ENCODE peak calls at places on chromosomes 16 and 17, in four cellular contexts. P is lower lobe of right lung, N is fibroblast of pulmonary artery, J is body of pancreas. F is an unnamed sample.

GRCh38 chr17:51166987-51167931 is 1.0 kb downstream of the NME2 start:
- DNase-seq in P (no peak), N (peak; percentile 41), J (peak; percentile 60), F (peak; percentile 78)

GRCh38 chr17:1078062-1078711 is 81.3 kb downstream of the TIMM22 start:
- DNase-seq in P (peak; percentile 43), N (no peak), J (no peak), F (no peak)

GRCh38 chr16:22369221-22369811 is 5.1 kb downstream of the CDR2 start:
- DNase-seq in P (no peak), N (peak; percentile 84), J (no peak), F (peak; percentile 91)

GRCh38 chr16:30092373-30093010 is 768 bp upstream of the TBX6 start:
- DNase-seq in P (peak; percentile 93), N (peak; percentile 83), J (peak; percentile 58), F (peak; percentile 81)

GRCh38 chr16:2485811-2486507 is 11.0 kb downstream of the TBC1D24 start:
- DNase-seq in P (peak; percentile 47), N (no peak), J (peak; percentile 15), F (no peak)

GRCh38 chr16:57041182-57042156 is 50.9 kb upstream of the CPNE2 start:
- DNase-seq in P (no peak), N (no peak), J (no peak), F (no peak)

GRCh38 chr17:12659500-12659899 is 6.2 kb upstream of the MYOCD start:
- DNase-seq in P (no peak), N (peak; percentile 27), J (no peak), F (no peak)

GRCh38 chr17:6231886-6232767 is 161.9 kb downstream of the WSCD1 start:
- DNase-seq in P (no peak), N (no peak), J (no peak), F (peak; percentile 29)

GRCh38 chr16:85228970-85229430 is 116.7 kb upstream of the CIBAR2 start:
- DNase-seq in P (no peak), N (no peak), J (peak; percentile 62), F (no peak)

GRCh38 chr17:65572581-65573282 is 11.3 kb upstream of the AXIN2 start:
- DNase-seq in P (no peak), N (no peak), J (no peak), F (no peak)

GRCh38 chr16:67857547-67858233 is 10.2 kb upstream of the CENPT start:
- DNase-seq in P (peak; percentile 89), N (peak; percentile 96), J (peak; percentile 87), F (no peak)

GRCh38 chr16:50593410-50594139 is 45.4 kb downstream of the NKD1 start:
- DNase-seq in P (no peak), N (peak; percentile 31), J (no peak), F (peak; percentile 35)

GRCh38 chr17:60390881-60391418 is 983 bp downstream of the USP32 start:
- DNase-seq in P (peak; percentile 52), N (peak; percentile 53), J (peak; percentile 34), F (peak; percentile 42)

GRCh38 chr16:5045499-5046115 is 11.9 kb upstream of the NAGPA start:
- DNase-seq in P (peak; percentile 17), N (no peak), J (no peak), F (no peak)

GRCh38 chr16:16073884-16074781 is 124.7 kb downstream of the ABCC1 start:
- DNase-seq in P (peak; percentile 73), N (peak; percentile 86), J (peak; percentile 75), F (no peak)

GRCh38 chr16:27922433-27922832 is 141.1 kb downstream of the GSG1L start:
- DNase-seq in P (no peak), N (no peak), J (no peak), F (no peak)

GRCh38 chr16:21097151-21097550 is 53.5 kb downstream of the DNAH3 start:
- DNase-seq in P (no peak), N (peak; percentile 10), J (no peak), F (no peak)

GRCh38 chr17:72613411-72614292 is 478.8 kb downstream of the SLC39A11 start:
- DNase-seq in P (no peak), N (peak; percentile 30), J (no peak), F (no peak)

GRCh38 chr16:4679156-4679853 is 14.1 kb upstream of the NUDT16L1 start:
- DNase-seq in P (peak; percentile 75), N (no peak), J (no peak), F (no peak)

GRCh38 chr17:15092762-15093161 is 172.4 kb downstream of the PMP22 start:
- DNase-seq in P (no peak), N (peak; percentile 2), J (no peak), F (no peak)

GRCh38 chr17:29245401-29245800 is 1.3 kb upstream of the CRYBA1 start:
- DNase-seq in P (no peak), N (no peak), J (no peak), F (no peak)

GRCh38 chr16:56389554-56389953 is 35.8 kb downstream of the AMFR start:
- DNase-seq in P (no peak), N (peak; percentile 88), J (no peak), F (no peak)

GRCh38 chr17:42917236-42917603 is 16.6 kb downstream of the G6PC1 start:
- DNase-seq in P (no peak), N (no peak), J (no peak), F (peak; percentile 8)

GRCh38 chr17:75542728-75543336 is 17.3 kb downstream of the LLGL2 start:
- DNase-seq in P (no peak), N (no peak), J (no peak), F (no peak)

GRCh38 chr17:19986941-19987714 is 9.5 kb upstream of the AKAP10 start:
- DNase-seq in P (no peak), N (no peak), J (no peak), F (no peak)

GRCh38 chr16:8777217-8777616 is 20.2 kb downstream of the TMEM186 start:
- DNase-seq in P (no peak), N (no peak), J (no peak), F (no peak)

GRCh38 chr17:54945671-54946070 is 22.8 kb downstream of the COX11 start:
- DNase-seq in P (no peak), N (peak; percentile 49), J (no peak), F (no peak)

GRCh38 chr17:63641678-63642077 is 19.5 kb downstream of the MAP3K3 start:
- DNase-seq in P (no peak), N (no peak), J (no peak), F (no peak)

GRCh38 chr16:57745768-57746167 is 10.2 kb downstream of the KATNB1 start:
- DNase-seq in P (no peak), N (no peak), J (no peak), F (no peak)

GRCh38 chr16:49021136-49021535 is 260.5 kb downstream of the CBLN1 start:
- DNase-seq in P (no peak), N (peak; percentile 42), J (no peak), F (no peak)

GRCh38 chr17:77186141-77186604 is 45.4 kb downstream of the SEC14L1 start:
- DNase-seq in P (no peak), N (no peak), J (peak; percentile 24), F (no peak)

GRCh38 chr17:29180051-29180787 is at the start of gene MYO18A:
- DNase-seq in P (peak; percentile 87), N (peak; percentile 77), J (peak; percentile 83), F (peak; percentile 85)

GRCh38 chr16:11955713-11956123 is 9.3 kb upstream of the TNFRSF17 start:
- DNase-seq in P (no peak), N (peak; percentile 59), J (no peak), F (peak; percentile 74)

GRCh38 chr16:56851671-56852400 is 13.2 kb upstream of the SLC12A3 start:
- DNase-seq in P (no peak), N (peak; percentile 52), J (no peak), F (peak; percentile 36)

GRCh38 chr16:31138621-31139578 is 3.4 kb upstream of the PRSS8 start:
- DNase-seq in P (peak; percentile 89), N (peak; percentile 62), J (peak; percentile 97), F (no peak)

GRCh38 chr16:15857779-15858560 is 1.1 kb upstream of the MYH11 start:
- DNase-seq in P (no peak), N (peak; percentile 29), J (peak; percentile 23), F (no peak)

GRCh38 chr17:57733085-57733484 is 12.0 kb downstream of the CCDC182 start:
- DNase-seq in P (no peak), N (no peak), J (no peak), F (no peak)

GRCh38 chr17:57730026-57730701 is 14.9 kb downstream of the CCDC182 start:
- DNase-seq in P (no peak), N (no peak), J (no peak), F (no peak)

GRCh38 chr17:57735707-57736106 is 9.4 kb downstream of the CCDC182 start:
- DNase-seq in P (no peak), N (no peak), J (no peak), F (peak; percentile 18)

GRCh38 chr17:57735230-57735629 is 9.9 kb downstream of the CCDC182 start:
- DNase-seq in P (no peak), N (no peak), J (no peak), F (no peak)

DNA sequence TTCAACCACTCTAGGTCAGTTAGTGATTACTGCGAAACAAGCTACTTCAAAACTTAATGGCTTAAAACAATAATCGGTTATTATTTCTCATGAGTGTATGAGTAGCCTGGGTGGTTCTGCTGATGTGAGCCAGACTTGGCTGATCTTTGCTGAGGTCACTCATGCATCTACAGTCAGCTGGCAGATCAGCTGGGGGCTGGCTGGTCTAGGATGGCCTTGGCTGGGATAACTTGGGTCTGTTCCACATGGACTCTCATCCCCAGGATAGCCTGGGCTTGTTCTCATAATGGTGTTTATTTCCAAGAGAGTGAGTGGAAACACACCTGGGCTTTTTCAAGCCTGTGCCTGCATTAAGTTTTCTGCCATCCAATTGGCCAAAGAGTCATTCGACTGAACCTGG is 13.0 kb downstream of the CCDC182 start:
- DNase-seq in P (no peak), N (no peak), J (peak; percentile 63), F (no peak)
- H3K4me3 ChIP-seq in P (no peak overlapping the region), N (no peak overlapping the region), J (no peak overlapping the region), F (no peak overlapping the region)

GRCh38 chr16:78317871-78318270 is 218.4 kb downstream of the WWOX start:
- DNase-seq in P (no peak), N (no peak), J (no peak), F (peak; percentile 42)
- H3K4me3 ChIP-seq in P (peak overlapping the region; percentile 14), N (no peak overlapping the region), J (no peak overlapping the region), F (peak overlapping the region; percentile 1)

GRCh38 chr16:89191901-89192184 is 8.5 kb downstream of the SLC22A31 start:
- DNase-seq in P (no peak), N (no peak), J (no peak), F (no peak)
- H3K4me3 ChIP-seq in P (peak overlapping the region; percentile 56), N (peak overlapping the region; percentile 49), J (no peak overlapping the region), F (peak overlapping the region; percentile 49)

DNA sequence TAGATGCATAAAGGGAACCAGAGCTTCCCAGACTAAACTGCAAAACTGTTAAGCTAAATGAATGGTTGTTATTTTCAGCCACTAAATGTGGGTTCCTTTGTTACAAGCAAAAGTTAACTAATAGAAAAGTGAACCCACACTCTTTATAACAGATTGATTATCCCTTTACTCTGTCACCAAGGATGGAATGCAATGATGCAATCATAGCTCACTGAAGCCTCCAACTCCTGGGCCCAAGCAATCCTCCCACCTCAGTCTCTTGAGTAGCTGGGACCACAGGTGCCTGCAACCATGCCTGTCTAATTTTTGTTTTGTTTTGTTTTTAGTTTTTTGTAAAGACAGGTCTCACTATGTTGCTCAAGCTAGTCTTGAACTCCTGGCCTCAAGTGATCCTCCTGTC is 6.5 kb downstream of the KRT9 start:
- DNase-seq in P (no peak), N (no peak), J (no peak), F (no peak)
- H3K4me3 ChIP-seq in P (no peak overlapping the region), N (no peak overlapping the region), J (no peak overlapping the region), F (no peak overlapping the region)